ENCODE peak calls at places on chromosomes 12 and 14, in four cellular contexts. One of them, this sample, is unnamed.

GRCh38 chr12:119008691-119009221 is 27.4 kb downstream of the SRRM4 start:
- DNase-seq in A549: no peak
- DNase-seq in NCI-H774: no peak
- DNase-seq in CD8-positive, alpha-beta T cell: no peak
- DNase-seq in this sample: no peak

GRCh38 chr12:32217354-32218310 is 111.0 kb downstream of the BICD1 start:
- DNase-seq in NCI-H774: no peak
- DNase-seq in CD8-positive, alpha-beta T cell: no peak
- DNase-seq in A549: peak; percentile 25
- DNase-seq in this sample: peak; percentile 66

GRCh38 chr14:69648480-69649414 is 37.4 kb downstream of the SUSD6 start:
- DNase-seq in NCI-H774: no peak
- DNase-seq in CD8-positive, alpha-beta T cell: no peak
- DNase-seq in A549: peak; percentile 60
- DNase-seq in this sample: no peak

GRCh38 chr12:113157218-113157859 is 7.8 kb downstream of the CFAP73 start:
- DNase-seq in A549: no peak
- DNase-seq in CD8-positive, alpha-beta T cell: no peak
- DNase-seq in NCI-H774: no peak
- DNase-seq in this sample: no peak

GRCh38 chr12:109716512-109717389 is 3.1 kb downstream of the FAM222A start:
- DNase-seq in CD8-positive, alpha-beta T cell: no peak
- DNase-seq in NCI-H774: no peak
- DNase-seq in A549: no peak
- DNase-seq in this sample: no peak

GRCh38 chr12:62530596-62530995 is 64.0 kb downstream of the MON2 start:
- DNase-seq in A549: no peak
- DNase-seq in CD8-positive, alpha-beta T cell: no peak
- DNase-seq in NCI-H774: no peak
- DNase-seq in this sample: no peak

GRCh38 chr12:100539209-100539608 is 34.3 kb upstream of the GAS2L3 start:
- DNase-seq in CD8-positive, alpha-beta T cell: no peak
- DNase-seq in NCI-H774: no peak
- DNase-seq in A549: peak; percentile 27
- DNase-seq in this sample: no peak

GRCh38 chr14:92680781-92681650 is 67.4 kb downstream of the LGMN start:
- DNase-seq in A549: peak; percentile 62
- DNase-seq in CD8-positive, alpha-beta T cell: peak; percentile 84
- DNase-seq in NCI-H774: no peak
- DNase-seq in this sample: peak; percentile 40

GRCh38 chr12:112847708-112848337 is 56.3 kb downstream of the RPH3A start:
- DNase-seq in CD8-positive, alpha-beta T cell: no peak
- DNase-seq in A549: no peak
- DNase-seq in NCI-H774: no peak
- DNase-seq in this sample: no peak

GRCh38 chr12:81811066-81811777 is 52.1 kb upstream of the PPFIA2 start:
- DNase-seq in CD8-positive, alpha-beta T cell: no peak
- DNase-seq in NCI-H774: no peak
- DNase-seq in A549: no peak
- DNase-seq in this sample: no peak

GRCh38 chr12:32039341-32039740 is 67.3 kb upstream of the BICD1 start:
- DNase-seq in NCI-H774: no peak
- DNase-seq in CD8-positive, alpha-beta T cell: no peak
- DNase-seq in A549: no peak
- DNase-seq in this sample: no peak

GRCh38 chr12:72390146-72390545 is 118.0 kb downstream of the TRHDE start:
- DNase-seq in A549: no peak
- DNase-seq in CD8-positive, alpha-beta T cell: no peak
- DNase-seq in NCI-H774: no peak
- DNase-seq in this sample: no peak

GRCh38 chr14:73792476-73792875 is 59.2 kb upstream of the PTGR2 start:
- DNase-seq in A549: no peak
- DNase-seq in NCI-H774: no peak
- DNase-seq in CD8-positive, alpha-beta T cell: no peak
- DNase-seq in this sample: no peak

GRCh38 chr12:108190529-108190928 is 61.4 kb downstream of the WSCD2 start:
- DNase-seq in A549: no peak
- DNase-seq in CD8-positive, alpha-beta T cell: no peak
- DNase-seq in NCI-H774: no peak
- DNase-seq in this sample: no peak

GRCh38 chr12:10717410-10717809 is 5.7 kb downstream of the YBX3 start:
- DNase-seq in A549: no peak
- DNase-seq in CD8-positive, alpha-beta T cell: no peak
- DNase-seq in NCI-H774: no peak
- DNase-seq in this sample: no peak

GRCh38 chr12:94277426-94278000 is 129.1 kb downstream of the PLXNC1 start:
- DNase-seq in NCI-H774: no peak
- DNase-seq in CD8-positive, alpha-beta T cell: no peak
- DNase-seq in A549: no peak
- DNase-seq in this sample: no peak

GRCh38 chr12:49885663-49886461 is 17.8 kb downstream of the FAIM2 start:
- DNase-seq in CD8-positive, alpha-beta T cell: no peak
- DNase-seq in A549: no peak
- DNase-seq in NCI-H774: no peak
- DNase-seq in this sample: no peak

GRCh38 chr14:78982551-78982950 is 812.4 kb downstream of the NRXN3 start:
- DNase-seq in NCI-H774: no peak
- DNase-seq in CD8-positive, alpha-beta T cell: no peak
- DNase-seq in A549: no peak
- DNase-seq in this sample: no peak

GRCh38 chr12:27547592-27547991 is 23.6 kb downstream of the PPFIBP1 start:
- DNase-seq in CD8-positive, alpha-beta T cell: no peak
- DNase-seq in NCI-H774: no peak
- DNase-seq in A549: no peak
- DNase-seq in this sample: no peak

GRCh38 chr12:102539651-102540553 is 59.5 kb upstream of the IGF1 start:
- DNase-seq in A549: peak; percentile 96
- DNase-seq in NCI-H774: no peak
- DNase-seq in CD8-positive, alpha-beta T cell: no peak
- DNase-seq in this sample: no peak

GRCh38 chr12:53287741-53288216 is 7.6 kb upstream of the PFDN5 start:
- DNase-seq in NCI-H774: no peak
- DNase-seq in CD8-positive, alpha-beta T cell: peak; percentile 80
- DNase-seq in A549: peak; percentile 79
- DNase-seq in this sample: no peak

GRCh38 chr12:103093499-103094106 is 136.1 kb downstream of the ASCL1 start:
- DNase-seq in A549: no peak
- DNase-seq in NCI-H774: no peak
- DNase-seq in CD8-positive, alpha-beta T cell: no peak
- DNase-seq in this sample: no peak

GRCh38 chr12:123270380-123271181 is 1.1 kb downstream of the CDK2AP1 start:
- DNase-seq in CD8-positive, alpha-beta T cell: peak; percentile 54
- DNase-seq in A549: no peak
- DNase-seq in NCI-H774: no peak
- DNase-seq in this sample: no peak